ENCODE peak calls at places on chromosomes 13 and 19, in eight cellular contexts. G is BE2C; F is germinal center; H is neural crest cell; I is stimulated activated CD8-positive, alpha-beta memory T cell treated with anti-CD3 and anti-CD28 coated beads, Interleukin-4, amount 100 ng/mL, for 1 hour; X is NCI-H1092; A is ACHN; M is HS-27A. S is an unnamed sample.

GRCh38 chr13:20856650-20857049 is 45.9 kb downstream of the XPO4 start:
- DNase-seq in M (no peak), A (no peak), X (no peak), G (no peak), I (no peak), H (no peak), F (no peak), S (no peak)

GRCh38 chr13:27450921-27451461 is 627 bp upstream of the MTIF3 start:
- DNase-seq in M (no peak), A (peak; percentile 88), G (peak; percentile 20), X (no peak), I (no peak), F (peak; percentile 10), H (no peak), S (peak; percentile 32)

GRCh38 chr13:64278493-64278892 is 2862.8 kb upstream of the PCDH20 start:
- DNase-seq in I (no peak), X (no peak), M (peak; percentile 31), A (peak; percentile 46), F (no peak), H (no peak), G (no peak), S (no peak)

GRCh38 chr19:52188822-52189744 is 769 bp upstream of the PPP2R1A start:
- DNase-seq in M (no peak), A (no peak), H (peak; percentile 90), X (no peak), F (no peak), G (peak; percentile 71), I (no peak), S (no peak)

GRCh38 chr19:41263850-41264580 is at the start of gene HNRNPUL1:
- DNase-seq in I (peak; percentile 99), A (peak; percentile 99), X (peak; percentile 99), M (peak; percentile 100), H (peak; percentile 100), G (peak; percentile 97), F (peak; percentile 100), S (peak; percentile 97)

GRCh38 chr13:113491418-113491883 is 940 bp upstream of the DCUN1D2 start:
- DNase-seq in X (no peak), I (no peak), H (peak; percentile 25), M (no peak), G (no peak), A (peak; percentile 34), F (peak; percentile 27), S (no peak)

GRCh38 chr13:41974262-41974900 is 13.5 kb upstream of the VWA8 start:
- DNase-seq in X (no peak), H (no peak), M (no peak), I (no peak), G (no peak), F (no peak), A (no peak), S (no peak)

GRCh38 chr13:22061371-22061805 is 390.5 kb downstream of the FGF9 start:
- DNase-seq in X (no peak), F (no peak), G (no peak), M (no peak), A (no peak), H (no peak), I (no peak), S (no peak)

GRCh38 chr19:1466461-1467227 is 12.4 kb downstream of the C19orf25 start:
- DNase-seq in I (no peak), H (no peak), A (no peak), F (no peak), G (no peak), X (no peak), M (no peak), S (no peak)

GRCh38 chr19:3053780-3054179 is 8.5 kb downstream of the TLE5 start:
- DNase-seq in I (no peak), X (no peak), H (no peak), G (no peak), F (no peak), A (no peak), M (no peak), S (no peak)

GRCh38 chr19:1901940-1902404 is 3.2 kb upstream of the ADAT3 start:
- DNase-seq in I (no peak), M (no peak), X (no peak), A (no peak), F (no peak), G (no peak), H (no peak), S (peak; percentile 25)

GRCh38 chr19:6654347-6655310 is 15.3 kb downstream of the TNFSF14 start:
- DNase-seq in I (no peak), G (no peak), A (no peak), M (no peak), H (no peak), X (no peak), F (no peak), S (no peak)

GRCh38 chr13:41345921-41346589 is 35.0 kb downstream of the NAA16 start:
- DNase-seq in I (no peak), F (no peak), H (no peak), M (no peak), A (no peak), X (no peak), G (no peak), S (no peak)

GRCh38 chr13:48731957-48732569 is 78.3 kb downstream of the CYSLTR2 start:
- DNase-seq in F (peak; percentile 42), G (peak; percentile 46), I (peak; percentile 11), X (no peak), H (peak; percentile 56), M (no peak), A (no peak), S (no peak)

GRCh38 chr19:42102877-42103276 is 26.9 kb downstream of the ZNF574 start:
- DNase-seq in X (no peak), G (no peak), F (no peak), M (no peak), A (no peak), H (no peak), I (no peak), S (no peak)

GRCh38 chr13:109348514-109349340 is 437.7 kb downstream of the IRS2 start:
- DNase-seq in H (no peak), I (no peak), M (peak; percentile 34), F (no peak), A (no peak), G (no peak), X (no peak), S (no peak)

GRCh38 chr13:107886118-107886517 is 329.2 kb downstream of the LIG4 start:
- DNase-seq in I (no peak), X (no peak), A (no peak), F (no peak), M (no peak), G (no peak), H (no peak), S (no peak)

GRCh38 chr13:26971990-26972888 is 199.4 kb downstream of the USP12 start:
- DNase-seq in X (peak; percentile 64), A (no peak), F (peak; percentile 46), H (no peak), G (peak; percentile 44), M (no peak), I (no peak), S (no peak)

GRCh38 chr13:48000559-48001126 is 430 bp downstream of the SUCLA2 start:
- DNase-seq in F (peak; percentile 49), M (no peak), A (peak; percentile 7), H (no peak), X (no peak), G (no peak), I (no peak), S (no peak)

GRCh38 chr13:50893211-50893852 is 16.3 kb upstream of the RNASEH2B start:
- DNase-seq in M (no peak), F (peak; percentile 29), H (no peak), X (no peak), G (no peak), A (no peak), I (no peak), S (peak; percentile 13)

GRCh38 chr13:28161370-28161769 is 23.0 kb downstream of the PAN3 start:
- DNase-seq in M (no peak), I (no peak), X (no peak), H (no peak), G (no peak), F (no peak), A (no peak), S (no peak)

GRCh38 chr19:38562096-38562495 is 55.7 kb downstream of the MAP4K1 start:
- DNase-seq in A (no peak), F (no peak), H (no peak), G (no peak), I (no peak), M (no peak), X (no peak), S (no peak)

GRCh38 chr13:95833713-95834112 is 156.8 kb downstream of the DNAJC3 start:
- DNase-seq in I (no peak), G (no peak), F (no peak), A (peak; percentile 1), M (no peak), X (no peak), H (no peak), S (no peak)

S was measured in SIG-M5.